ENCODE peak calls at places on chromosomes 13 and 19, in five cellular contexts. R is SHP77 treated with DMSO at 0.1 percent for 48 hours; L is stimulated activated CD8-positive, alpha-beta memory T cell treated with anti-CD3 and anti-CD28 coated beads, Interleukin-4, amount 100 ng/mL, for 24 hours; D is hepatic stellate cell; M is stimulated activated CD4-positive, alpha-beta T cell treated with anti-CD3 and anti-CD28 coated beads, Interleukin-12 subunit alpha, Interleukin-12 subunit beta, amount 100 ng/mL, for 4 hours. Z is an unnamed sample.

GRCh38 chr13:64369121-64369520 is 2861.0 kb downstream of the PCDH9 start:
- DNase-seq in L (no peak), M (no peak), R (no peak), D (no peak), Z (no peak)

GRCh38 chr13:110773480-110773879 is 60.0 kb downstream of the ING1 start:
- DNase-seq in M (no peak), D (no peak), L (no peak), R (no peak), Z (no peak)

GRCh38 chr13:90689111-90689510 is 658.4 kb upstream of the MIR17HG start:
- DNase-seq in D (no peak), R (no peak), L (no peak), M (no peak), Z (no peak)

GRCh38 chr19:10321417-10321797 is 5.6 kb upstream of the FDX2 start:
- DNase-seq in D (no peak), R (no peak), L (no peak), M (no peak), Z (no peak)

GRCh38 chr19:15337202-15337601 is 4.9 kb upstream of the BRD4 start:
- DNase-seq in D (peak), M (no peak), R (no peak), L (no peak), Z (no peak)

GRCh38 chr19:55439052-55439451 is 4.0 kb downstream of the SHISA7 start:
- DNase-seq in M (no peak), R (no peak), D (no peak), L (no peak), Z (no peak)

GRCh38 chr19:12636631-12637030 is 25.9 kb downstream of the ZNF791 start:
- DNase-seq in R (no peak), D (no peak), M (no peak), L (no peak), Z (no peak)

GRCh38 chr13:112699318-112699918 is 9.6 kb downstream of the ATP11A start:
- DNase-seq in M (no peak), L (no peak), D (no peak), R (no peak), Z (no peak)

GRCh38 chr19:52297601-52298358 is 811 bp downstream of the ZNF480 start:
- DNase-seq in D (no peak), L (no peak), R (no peak), M (no peak), Z (no peak)

GRCh38 chr19:35789978-35790944 is 14.9 kb downstream of the ARHGAP33 start:
- DNase-seq in D (no peak), M (no peak), R (no peak), L (no peak), Z (no peak)

GRCh38 chr19:51511353-51511752 is 9.8 kb upstream of the SIGLEC12 start:
- DNase-seq in D (peak), R (peak), L (no peak), M (no peak), Z (no peak)

GRCh38 chr13:54742984-54743383 is 1714.4 kb downstream of the OLFM4 start:
- DNase-seq in M (no peak), D (no peak), L (no peak), R (no peak), Z (no peak)